ENCODE peak calls at places on chromosomes 11 and 22, in ten cellular contexts. One of them, this sample, is unnamed.

GRCh38 chr11:57387284-57388030 is 3.0 kb downstream of the PRG2 start:
- DNase-seq in BJ: no peak
- DNase-seq in IMR-90: no peak
- DNase-seq in psoas muscle: no peak
- DNase-seq in left ventricle myocardium inferior: peak; percentile 46
- DNase-seq in brain microvascular endothelial cell: no peak
- DNase-seq in HCT116: no peak
- DNase-seq in gastrocnemius medialis: no peak
- DNase-seq in ovary: no peak
- DNase-seq in stomach: no peak
- DNase-seq in this sample: no peak

GRCh38 chr22:45036154-45036553 is 26.3 kb upstream of the PHF21B start:
- DNase-seq in ovary: peak; percentile 86
- DNase-seq in left ventricle myocardium inferior: no peak
- DNase-seq in psoas muscle: no peak
- DNase-seq in stomach: no peak
- DNase-seq in BJ: no peak
- DNase-seq in gastrocnemius medialis: no peak
- DNase-seq in HCT116: no peak
- DNase-seq in IMR-90: peak; percentile 16
- DNase-seq in brain microvascular endothelial cell: no peak
- DNase-seq in this sample: no peak

GRCh38 chr11:62555464-62556092 is 9.0 kb upstream of the AHNAK start:
- DNase-seq in left ventricle myocardium inferior: peak; percentile 39
- DNase-seq in ovary: no peak
- DNase-seq in stomach: no peak
- DNase-seq in gastrocnemius medialis: no peak
- DNase-seq in brain microvascular endothelial cell: no peak
- DNase-seq in IMR-90: peak; percentile 30
- DNase-seq in HCT116: no peak
- DNase-seq in psoas muscle: no peak
- DNase-seq in BJ: no peak
- DNase-seq in this sample: no peak

GRCh38 chr11:62132689-62133293 is 9.0 kb downstream of the INCENP start:
- DNase-seq in gastrocnemius medialis: no peak
- DNase-seq in stomach: peak; percentile 18
- DNase-seq in ovary: no peak
- DNase-seq in brain microvascular endothelial cell: no peak
- DNase-seq in left ventricle myocardium inferior: no peak
- DNase-seq in psoas muscle: no peak
- DNase-seq in HCT116: no peak
- DNase-seq in IMR-90: no peak
- DNase-seq in BJ: no peak
- DNase-seq in this sample: no peak

GRCh38 chr11:85809881-85810280 is 1.1 kb downstream of the SYTL2 start:
- DNase-seq in brain microvascular endothelial cell: peak; percentile 36
- DNase-seq in stomach: no peak
- DNase-seq in left ventricle myocardium inferior: no peak
- DNase-seq in BJ: no peak
- DNase-seq in HCT116: no peak
- DNase-seq in ovary: no peak
- DNase-seq in psoas muscle: peak; percentile 15
- DNase-seq in gastrocnemius medialis: no peak
- DNase-seq in IMR-90: no peak
- DNase-seq in this sample: peak; percentile 18

GRCh38 chr11:42237701-42238235 is 778.3 kb upstream of the LRRC4C start:
- DNase-seq in gastrocnemius medialis: no peak
- DNase-seq in ovary: no peak
- DNase-seq in left ventricle myocardium inferior: no peak
- DNase-seq in psoas muscle: no peak
- DNase-seq in BJ: peak; percentile 32
- DNase-seq in brain microvascular endothelial cell: peak; percentile 72
- DNase-seq in HCT116: no peak
- DNase-seq in IMR-90: no peak
- DNase-seq in stomach: no peak
- DNase-seq in this sample: no peak

GRCh38 chr11:92765965-92766371 is 203.5 kb upstream of the MTNR1B start:
- DNase-seq in BJ: no peak
- DNase-seq in psoas muscle: peak; percentile 12
- DNase-seq in HCT116: no peak
- DNase-seq in gastrocnemius medialis: no peak
- DNase-seq in IMR-90: peak; percentile 2
- DNase-seq in left ventricle myocardium inferior: peak; percentile 15
- DNase-seq in brain microvascular endothelial cell: peak; percentile 35
- DNase-seq in stomach: no peak
- DNase-seq in ovary: peak; percentile 16
- DNase-seq in this sample: no peak

GRCh38 chr11:64516226-64516625 is 74.8 kb upstream of the SLC22A12 start:
- DNase-seq in IMR-90: no peak
- DNase-seq in psoas muscle: no peak
- DNase-seq in BJ: no peak
- DNase-seq in stomach: no peak
- DNase-seq in gastrocnemius medialis: no peak
- DNase-seq in HCT116: no peak
- DNase-seq in left ventricle myocardium inferior: no peak
- DNase-seq in brain microvascular endothelial cell: no peak
- DNase-seq in ovary: no peak
- DNase-seq in this sample: no peak

GRCh38 chr22:49331878-49332277 is 495.8 kb downstream of the BRD1 start:
- DNase-seq in ovary: no peak
- DNase-seq in HCT116: no peak
- DNase-seq in BJ: no peak
- DNase-seq in psoas muscle: no peak
- DNase-seq in gastrocnemius medialis: no peak
- DNase-seq in stomach: peak; percentile 20
- DNase-seq in brain microvascular endothelial cell: no peak
- DNase-seq in left ventricle myocardium inferior: no peak
- DNase-seq in IMR-90: no peak
- DNase-seq in this sample: peak; percentile 30

GRCh38 chr22:49334589-49334873 is 493.1 kb downstream of the BRD1 start:
- DNase-seq in brain microvascular endothelial cell: no peak
- DNase-seq in BJ: no peak
- DNase-seq in psoas muscle: no peak
- DNase-seq in gastrocnemius medialis: no peak
- DNase-seq in left ventricle myocardium inferior: no peak
- DNase-seq in ovary: no peak
- DNase-seq in stomach: no peak
- DNase-seq in HCT116: no peak
- DNase-seq in IMR-90: no peak
- DNase-seq in this sample: no peak

GRCh38 chr22:49333206-49333605 is 494.5 kb downstream of the BRD1 start:
- DNase-seq in IMR-90: no peak
- DNase-seq in psoas muscle: no peak
- DNase-seq in brain microvascular endothelial cell: no peak
- DNase-seq in gastrocnemius medialis: no peak
- DNase-seq in stomach: peak; percentile 18
- DNase-seq in ovary: no peak
- DNase-seq in BJ: no peak
- DNase-seq in left ventricle myocardium inferior: no peak
- DNase-seq in HCT116: no peak
- DNase-seq in this sample: no peak

GRCh38 chr22:49332691-49333090 is 495.0 kb downstream of the BRD1 start:
- DNase-seq in psoas muscle: no peak
- DNase-seq in gastrocnemius medialis: no peak
- DNase-seq in left ventricle myocardium inferior: no peak
- DNase-seq in IMR-90: no peak
- DNase-seq in stomach: peak; percentile 17
- DNase-seq in BJ: no peak
- DNase-seq in ovary: no peak
- DNase-seq in brain microvascular endothelial cell: no peak
- DNase-seq in HCT116: no peak
- DNase-seq in this sample: no peak

GRCh38 chr22:49334976-49335375 is 492.7 kb downstream of the BRD1 start:
- DNase-seq in ovary: no peak
- DNase-seq in stomach: peak; percentile 17
- DNase-seq in left ventricle myocardium inferior: no peak
- DNase-seq in IMR-90: no peak
- DNase-seq in HCT116: no peak
- DNase-seq in BJ: no peak
- DNase-seq in brain microvascular endothelial cell: no peak
- DNase-seq in gastrocnemius medialis: no peak
- DNase-seq in psoas muscle: no peak
- DNase-seq in this sample: no peak
- H3K36me3 ChIP-seq in ovary: no peaks in the 10 kb centered on the region
- H3K36me3 ChIP-seq in stomach: no peaks in the 10 kb centered on the region
- H3K36me3 ChIP-seq in left ventricle myocardium inferior: no peaks in the 10 kb centered on the region
- H3K36me3 ChIP-seq in IMR-90: no peaks in the 10 kb centered on the region
- H3K36me3 ChIP-seq in HCT116: no peaks in the 10 kb centered on the region
- H3K36me3 ChIP-seq in BJ: no peaks in the 10 kb centered on the region
- H3K36me3 ChIP-seq in brain microvascular endothelial cell: no peaks in the 10 kb centered on the region
- H3K36me3 ChIP-seq in gastrocnemius medialis: no peaks in the 10 kb centered on the region
- H3K36me3 ChIP-seq in psoas muscle: no peaks in the 10 kb centered on the region
- H3K36me3 ChIP-seq in this sample: no peaks in the 10 kb centered on the region

GRCh38 chr22:42358643-42359558 is 73.3 kb downstream of the NFAM1 start:
- DNase-seq in BJ: no peak
- DNase-seq in brain microvascular endothelial cell: no peak
- DNase-seq in ovary: no peak
- DNase-seq in IMR-90: no peak
- DNase-seq in HCT116: no peak
- DNase-seq in psoas muscle: no peak
- DNase-seq in gastrocnemius medialis: no peak
- DNase-seq in stomach: no peak
- DNase-seq in left ventricle myocardium inferior: no peak
- DNase-seq in this sample: no peak

GRCh38 chr22:42353883-42354727 is 78.1 kb downstream of the NFAM1 start:
- DNase-seq in gastrocnemius medialis: no peak
- DNase-seq in ovary: no peak
- DNase-seq in brain microvascular endothelial cell: no peak
- DNase-seq in psoas muscle: no peak
- DNase-seq in BJ: peak; percentile 54
- DNase-seq in HCT116: no peak
- DNase-seq in left ventricle myocardium inferior: no peak
- DNase-seq in IMR-90: peak; percentile 13
- DNase-seq in stomach: no peak
- DNase-seq in this sample: no peak

GRCh38 chr22:42356547-42356946 is 75.7 kb downstream of the NFAM1 start:
- DNase-seq in BJ: no peak
- DNase-seq in IMR-90: no peak
- DNase-seq in stomach: no peak
- DNase-seq in psoas muscle: no peak
- DNase-seq in ovary: no peak
- DNase-seq in gastrocnemius medialis: no peak
- DNase-seq in brain microvascular endothelial cell: no peak
- DNase-seq in HCT116: no peak
- DNase-seq in left ventricle myocardium inferior: no peak
- DNase-seq in this sample: no peak

GRCh38 chr22:42357634-42358296 is 74.4 kb downstream of the NFAM1 start:
- DNase-seq in HCT116: no peak
- DNase-seq in gastrocnemius medialis: peak; percentile 32
- DNase-seq in brain microvascular endothelial cell: no peak
- DNase-seq in IMR-90: no peak
- DNase-seq in psoas muscle: no peak
- DNase-seq in left ventricle myocardium inferior: peak; percentile 59
- DNase-seq in stomach: peak; percentile 87
- DNase-seq in ovary: no peak
- DNase-seq in BJ: no peak
- DNase-seq in this sample: peak; percentile 76

GRCh38 chr22:42357221-42357620 is 75.0 kb downstream of the NFAM1 start:
- DNase-seq in HCT116: no peak
- DNase-seq in BJ: no peak
- DNase-seq in stomach: no peak
- DNase-seq in IMR-90: no peak
- DNase-seq in gastrocnemius medialis: no peak
- DNase-seq in psoas muscle: no peak
- DNase-seq in ovary: no peak
- DNase-seq in left ventricle myocardium inferior: no peak
- DNase-seq in brain microvascular endothelial cell: no peak
- DNase-seq in this sample: no peak
- TF ChIP-seq CTCF in HCT116: no peak
- TF ChIP-seq CTCF in BJ: no peak
- TF ChIP-seq CTCF in stomach: no peak
- TF ChIP-seq CTCF in IMR-90: no peak
- TF ChIP-seq CTCF in gastrocnemius medialis: no peak
- TF ChIP-seq CTCF in psoas muscle: no peak
- TF ChIP-seq CTCF in ovary: no peak
- TF ChIP-seq CTCF in left ventricle myocardium inferior: no peak
- TF ChIP-seq CTCF in brain microvascular endothelial cell: no peak
- TF ChIP-seq CTCF in this sample: no peak

DNA sequence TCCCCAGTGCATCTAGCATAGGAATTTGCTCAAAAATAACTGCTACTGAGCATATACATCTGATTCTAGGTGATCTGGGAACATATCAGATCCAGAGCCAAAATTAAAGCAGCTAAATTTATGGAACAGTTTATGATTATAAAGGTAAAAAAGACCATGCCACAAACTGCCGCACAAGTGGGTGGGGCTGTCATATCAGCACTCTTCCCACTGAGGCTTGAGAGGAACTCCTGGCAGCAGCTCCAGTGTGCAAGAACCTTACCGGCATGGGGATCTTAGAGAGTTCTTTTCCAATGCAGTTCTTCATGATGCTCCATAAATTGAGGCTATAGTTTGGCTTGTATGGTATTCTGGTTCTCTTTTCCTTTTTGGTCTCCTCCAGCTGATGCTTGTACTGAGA is 15.3 kb downstream of the OSBP start:
- DNase-seq in brain microvascular endothelial cell: no peak
- DNase-seq in left ventricle myocardium inferior: no peak
- DNase-seq in HCT116: no peak
- DNase-seq in ovary: no peak
- DNase-seq in gastrocnemius medialis: no peak
- DNase-seq in IMR-90: no peak
- DNase-seq in psoas muscle: no peak
- DNase-seq in stomach: no peak
- DNase-seq in BJ: no peak
- DNase-seq in this sample: no peak
- H3K36me3 ChIP-seq in brain microvascular endothelial cell: peaks cover 72% of the 10 kb centered on the region
- H3K36me3 ChIP-seq in left ventricle myocardium inferior: peaks cover 100% of the 10 kb centered on the region
- H3K36me3 ChIP-seq in HCT116: peaks cover 44% of the 10 kb centered on the region
- H3K36me3 ChIP-seq in ovary: no peaks in the 10 kb centered on the region
- H3K36me3 ChIP-seq in gastrocnemius medialis: peaks cover 87% of the 10 kb centered on the region
- H3K36me3 ChIP-seq in IMR-90: peaks cover 59% of the 10 kb centered on the region
- H3K36me3 ChIP-seq in psoas muscle: peaks cover 27% of the 10 kb centered on the region
- H3K36me3 ChIP-seq in stomach: peaks cover 100% of the 10 kb centered on the region
- H3K36me3 ChIP-seq in BJ: peaks cover 24% of the 10 kb centered on the region
- H3K36me3 ChIP-seq in this sample: peaks cover 36% of the 10 kb centered on the region

DNA sequence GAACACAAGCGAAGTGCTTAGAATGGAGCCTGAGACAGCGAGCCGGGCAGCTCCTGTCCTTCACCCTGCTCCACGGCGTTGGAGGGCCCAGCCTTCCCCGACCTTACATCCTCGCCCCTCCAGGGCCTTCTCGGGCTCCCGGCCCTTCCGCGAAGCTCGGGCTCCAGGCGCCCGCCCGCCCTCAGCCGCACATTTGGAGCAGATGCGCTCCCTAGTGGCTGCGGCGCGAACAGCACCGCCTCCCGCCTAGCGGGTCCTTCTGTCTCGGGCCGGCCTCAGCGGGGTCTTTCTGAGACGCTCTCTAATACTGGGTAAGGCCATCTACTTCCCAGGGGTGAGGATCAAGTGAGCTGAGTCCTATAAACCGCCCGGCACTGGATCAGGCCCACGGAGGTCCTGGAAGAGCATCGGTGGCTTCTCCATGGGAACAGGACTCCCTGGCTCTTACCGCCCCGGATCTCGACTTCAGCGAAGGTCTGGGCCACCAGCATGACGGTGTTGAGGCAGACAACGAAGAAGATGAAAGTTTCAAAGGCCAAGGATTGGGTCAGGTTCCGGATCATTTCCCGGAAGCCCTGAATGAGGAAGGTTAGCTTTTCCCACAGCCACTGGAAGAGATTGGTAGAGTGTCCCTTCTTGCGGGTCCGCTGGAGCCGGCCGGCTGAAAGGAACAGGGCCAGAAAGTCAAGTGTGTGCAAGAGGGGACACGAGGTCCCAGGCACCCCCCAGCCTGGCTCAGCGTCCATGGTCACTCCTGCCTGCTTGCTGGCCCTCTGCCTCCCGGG is 3.7 kb downstream of the CATSPER1 start:
- DNase-seq in psoas muscle: peak; percentile 81
- DNase-seq in gastrocnemius medialis: peak; percentile 19
- DNase-seq in HCT116: no peak
- DNase-seq in left ventricle myocardium inferior: peak; percentile 75
- DNase-seq in IMR-90: peak; percentile 29
- DNase-seq in ovary: peak; percentile 79
- DNase-seq in stomach: peak; percentile 83
- DNase-seq in BJ: no peak
- DNase-seq in brain microvascular endothelial cell: peak; percentile 30
- DNase-seq in this sample: peak; percentile 87
- TF ChIP-seq CTCF in psoas muscle: peak; percentile 98
- TF ChIP-seq CTCF in gastrocnemius medialis: peak; percentile 92
- TF ChIP-seq CTCF in HCT116: peak; percentile 91
- TF ChIP-seq CTCF in left ventricle myocardium inferior: peak; percentile 97
- TF ChIP-seq CTCF in IMR-90: peak; percentile 84
- TF ChIP-seq CTCF in ovary: peak; percentile 80
- TF ChIP-seq CTCF in stomach: peak; percentile 99
- TF ChIP-seq CTCF in BJ: peak; percentile 98
- TF ChIP-seq CTCF in brain microvascular endothelial cell: peak; percentile 95
- TF ChIP-seq CTCF in this sample: peak; percentile 81